ENCODE peak calls at places on chromosomes 11 and 22, in seven cellular contexts. C is body of pancreas, P is breast epithelium, R is uterus, N is adrenal gland, L is IMR-90, Q is suprapubic skin. S is an unnamed sample.

GRCh38 chr11:68664141-68664540 is 20.2 kb upstream of the GAL start:
- DNase-seq in Q (peak; percentile 14), R (no peak), L (no peak), N (no peak), P (no peak), C (no peak), S (no peak)

GRCh38 chr11:121422675-121423074 is 29.4 kb upstream of the SORL1 start:
- DNase-seq in L (no peak), P (no peak), C (no peak), N (no peak), R (no peak), Q (no peak), S (no peak)

GRCh38 chr11:62934496-62934785 is 13.3 kb upstream of the CHRM1 start:
- DNase-seq in N (no peak), L (no peak), R (no peak), C (no peak), Q (no peak), P (no peak), S (no peak)

GRCh38 chr11:108871152-108871551 is 206.3 kb downstream of the DDX10 start:
- DNase-seq in C (peak; percentile 16), L (peak; percentile 75), N (peak; percentile 15), P (no peak), Q (no peak), R (peak; percentile 17), S (no peak)

GRCh38 chr22:20803696-20804324 is 29.9 kb downstream of the SERPIND1 start:
- DNase-seq in N (peak; percentile 25), Q (no peak), C (no peak), R (no peak), P (no peak), L (peak; percentile 44), S (no peak)

GRCh38 chr11:67269401-67270255 is 3.4 kb downstream of the GRK2 start:
- DNase-seq in P (no peak), R (peak; percentile 21), Q (peak; percentile 66), C (peak; percentile 65), N (peak; percentile 19), L (no peak), S (no peak)

GRCh38 chr11:8928981-8929615 is 3.6 kb downstream of the C11orf16 start:
- DNase-seq in P (no peak), C (no peak), N (no peak), R (no peak), Q (no peak), L (peak; percentile 43), S (peak; percentile 75)

GRCh38 chr11:47156951-47157350 is 19.7 kb downstream of the ARFGAP2 start:
- DNase-seq in L (no peak), P (no peak), Q (no peak), R (no peak), C (no peak), N (no peak), S (no peak)

GRCh38 chr11:127106142-127106541 is 105.6 kb upstream of the KIRREL3 start:
- DNase-seq in N (no peak), L (peak; percentile 12), P (no peak), R (no peak), C (peak; percentile 36), Q (no peak), S (peak; percentile 91)

GRCh38 chr11:68077617-68078592 is 39.1 kb downstream of the TCIRG1 start:
- DNase-seq in R (no peak), N (no peak), L (peak; percentile 18), Q (no peak), P (peak; percentile 29), C (no peak), S (no peak)

GRCh38 chr11:62694455-62695167 is 5.3 kb upstream of the LRRN4CL start:
- DNase-seq in C (peak; percentile 82), Q (peak; percentile 87), L (peak; percentile 82), P (peak; percentile 68), R (peak; percentile 86), N (peak; percentile 92), S (peak; percentile 93)

GRCh38 chr22:41598081-41598480 is 8.4 kb upstream of the PMM1 start:
- DNase-seq in P (no peak), N (peak; percentile 68), C (no peak), R (no peak), L (peak; percentile 88), Q (no peak), S (no peak)

GRCh38 chr11:67023957-67024353 is 1.0 kb downstream of the SYT12 start:
- DNase-seq in C (no peak), N (no peak), P (no peak), R (no peak), L (no peak), Q (no peak), S (no peak)

GRCh38 chr22:18136563-18137320 is 13.2 kb upstream of the USP18 start:
- DNase-seq in P (no peak), C (no peak), R (no peak), L (no peak), N (no peak), Q (no peak), S (no peak)

GRCh38 chr11:75766449-75767227 is 1.9 kb upstream of the DGAT2 start:
- DNase-seq in R (no peak), Q (no peak), P (no peak), C (no peak), L (no peak), N (no peak), S (no peak)

GRCh38 chr11:2942872-2943710 is 13.9 kb upstream of the PHLDA2 start:
- DNase-seq in Q (no peak), N (no peak), R (no peak), C (no peak), P (no peak), L (no peak), S (no peak)

GRCh38 chr11:129894281-129895125 is 875 bp downstream of the NFRKB start:
- DNase-seq in R (no peak), N (no peak), P (no peak), C (no peak), L (peak; percentile 3), Q (no peak), S (no peak)

GRCh38 chr11:129896062-129896461 is 684 bp upstream of the NFRKB start:
- DNase-seq in C (no peak), N (peak; percentile 14), P (no peak), R (no peak), Q (no peak), L (no peak), S (no peak)

DNA sequence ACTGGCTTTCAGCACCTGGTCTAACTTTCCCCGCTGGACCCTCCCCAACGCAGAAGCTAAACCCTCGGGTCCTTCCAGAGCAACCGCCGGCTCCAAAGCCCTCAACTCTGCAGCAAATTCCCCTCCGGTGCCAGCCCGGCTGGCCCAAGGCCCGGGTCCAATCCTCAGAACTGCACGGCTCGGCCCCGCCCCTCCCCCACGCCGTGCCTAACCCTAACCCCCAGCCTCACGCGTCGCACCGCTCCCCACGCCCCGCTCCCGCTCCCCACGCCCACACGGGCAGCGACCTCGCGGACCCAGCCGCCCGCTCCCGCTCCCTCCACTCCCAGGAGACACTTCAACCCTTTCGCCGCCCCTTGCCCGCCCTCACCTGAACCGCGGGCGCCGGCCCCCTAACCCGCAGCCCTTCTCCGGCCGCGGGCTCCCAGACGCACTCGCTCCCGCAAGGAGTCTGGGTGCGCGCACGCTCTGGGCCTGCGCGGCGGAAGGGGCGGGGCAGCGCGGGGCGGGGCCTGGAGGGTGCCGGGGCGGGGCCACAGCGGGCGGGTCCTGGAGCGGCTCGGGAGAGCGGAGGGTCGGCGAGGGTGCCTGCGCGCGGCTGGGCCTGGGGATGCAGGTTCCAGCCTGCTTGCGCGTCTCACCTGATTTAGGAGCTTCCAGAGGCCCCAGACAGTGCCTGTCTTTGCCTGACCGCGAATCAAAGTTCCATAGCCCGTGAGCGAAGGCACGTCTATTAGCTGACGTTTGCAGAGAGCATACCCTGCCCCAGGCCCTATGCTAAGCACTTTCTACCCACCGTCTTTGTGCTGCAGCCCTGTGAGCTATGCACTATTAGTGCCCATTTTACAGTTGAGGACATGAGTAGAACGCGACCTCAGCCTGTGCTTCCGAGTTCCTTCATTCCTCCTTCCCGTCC is at the start of gene NFRKB:
- DNase-seq in N (peak; percentile 81), R (peak; percentile 83), Q (peak; percentile 90), C (peak; percentile 91), L (peak; percentile 58), P (peak; percentile 69), S (peak; percentile 93)
- TF ChIP-seq POLR2A in N (peak; percentile 62), R (peak; percentile 28), Q (peak; percentile 29), C (peak; percentile 52), L (no peak), P (peak; percentile 31), S (no peak)

GRCh38 chr11:109984634-109985289 is 108.4 kb upstream of the ZC3H12C start:
- DNase-seq in P (no peak), N (no peak), C (no peak), L (no peak), R (no peak), Q (no peak), S (no peak)
- H3K4me3 ChIP-seq in P (no peak overlapping the region), N (no peak overlapping the region), C (no peak overlapping the region), L (no peak overlapping the region), R (no peak overlapping the region), Q (no peak overlapping the region), S (no peak overlapping the region)

GRCh38 chr11:6609502-6610015 is 2.5 kb downstream of the TAF10 start:
- DNase-seq in N (no peak), Q (no peak), R (peak; percentile 29), C (no peak), P (peak; percentile 16), L (no peak), S (no peak)
- H3K4me1 ChIP-seq in N (peaks cover 37% of the 10 kb centered on the region), Q (peaks cover 63% of the 10 kb centered on the region), R (peaks cover 13% of the 10 kb centered on the region), C (peaks cover 55% of the 10 kb centered on the region), P (no peaks in the 10 kb centered on the region), L (peaks cover 31% of the 10 kb centered on the region), S (peaks cover 81% of the 10 kb centered on the region)

GRCh38 chr22:37896181-37896592 is 9.9 kb upstream of the MICALL1 start:
- DNase-seq in N (no peak), P (peak; percentile 48), L (peak; percentile 33), C (no peak), R (no peak), Q (no peak), S (no peak)

GRCh38 chr22:37893583-37893983 is 12.5 kb upstream of the MICALL1 start:
- DNase-seq in C (peak; percentile 47), R (no peak), Q (no peak), P (no peak), N (no peak), L (no peak), S (no peak)

GRCh38 chr22:37891926-37892325 is 14.2 kb upstream of the MICALL1 start:
- DNase-seq in P (no peak), L (no peak), N (no peak), R (no peak), C (no peak), Q (no peak), S (no peak)

GRCh38 chr22:37894939-37895670 is 11.0 kb upstream of the MICALL1 start:
- DNase-seq in N (no peak), P (peak; percentile 65), L (no peak), Q (no peak), C (no peak), R (no peak), S (no peak)

DNA sequence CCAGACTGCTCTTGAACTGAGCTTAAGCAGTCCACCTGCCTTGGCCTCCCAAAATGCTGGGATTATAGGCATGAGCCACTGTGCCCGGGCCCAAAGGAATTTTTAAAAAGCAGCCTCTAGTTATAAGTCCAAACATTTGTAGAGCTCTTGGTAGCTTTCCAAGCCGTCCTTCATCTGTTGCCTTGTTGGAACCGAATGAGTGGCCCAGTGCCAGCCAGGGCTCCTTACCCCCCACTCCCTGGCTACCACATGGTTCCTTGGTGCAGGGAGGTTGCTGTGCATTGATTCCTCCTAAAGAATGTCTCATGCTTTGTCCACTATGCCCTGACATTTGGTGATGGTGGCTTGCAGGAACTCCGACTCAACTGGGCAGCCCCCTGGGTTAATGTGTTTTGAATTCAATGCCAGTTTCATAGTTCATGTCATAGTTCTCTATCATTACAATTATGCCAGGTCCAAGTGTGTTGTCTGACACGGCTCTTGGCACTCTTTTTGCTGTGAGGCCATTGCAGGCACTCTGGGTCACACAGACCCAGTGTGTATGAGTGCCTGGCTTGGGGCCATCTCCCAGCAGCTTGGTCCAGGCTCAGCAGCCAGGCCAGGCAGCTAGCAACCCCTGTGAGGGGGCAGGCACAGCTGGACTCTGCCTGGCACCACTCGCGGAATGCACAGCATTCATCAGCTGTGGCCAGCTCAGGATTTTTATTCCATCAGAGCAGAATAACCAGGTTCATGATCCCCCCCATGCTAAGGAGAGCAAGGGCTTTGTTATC is 13.3 kb upstream of the MICALL1 start:
- DNase-seq in R (peak; percentile 47), Q (no peak), P (no peak), C (peak; percentile 88), L (no peak), N (no peak), S (no peak)
- TF ChIP-seq POLR2A in R (no peak), Q (no peak), P (no peak), C (no peak), L (no peak), N (no peak), S (no peak)